ENCODE peak calls at places on chromosomes 13 and 19, in four cellular contexts. G is activated B cell treated with CpG ODN at 0.5 μM for 24 hours, L is neural progenitor cell, Y is cardiac muscle cell. F is an unnamed sample.

GRCh38 chr19:30373593-30373992 is 1.4 kb downstream of the ZNF536 start:
- DNase-seq in G (no peak), L (peak; percentile 74), Y (no peak), F (no peak)

GRCh38 chr13:39054112-39054511 is 15.9 kb downstream of the NHLRC3 start:
- DNase-seq in L (no peak), G (no peak), Y (no peak), F (no peak)

GRCh38 chr13:50574731-50575130 is 268.8 kb downstream of the DLEU7 start:
- DNase-seq in L (no peak), Y (no peak), G (no peak), F (no peak)

GRCh38 chr13:79647518-79647917 is 166.6 kb downstream of the NDFIP2 start:
- DNase-seq in Y (no peak), G (no peak), L (no peak), F (no peak)

GRCh38 chr13:100983111-100983510 is 308.5 kb upstream of the TMTC4 start:
- DNase-seq in G (no peak), L (no peak), Y (no peak), F (no peak)

GRCh38 chr13:113283904-113284303 is 13.1 kb upstream of the LAMP1 start:
- DNase-seq in G (no peak), Y (no peak), L (no peak), F (no peak)

GRCh38 chr13:60164490-60164889 is 762 bp upstream of the DIAPH3 start:
- DNase-seq in G (no peak), Y (no peak), L (peak; percentile 19), F (no peak)

GRCh38 chr13:102295316-102296048 is 106.4 kb downstream of the FGF14 start:
- DNase-seq in G (no peak), Y (no peak), L (no peak), F (no peak)

GRCh38 chr19:38617764-38618589 is at the start of gene MAP4K1:
- DNase-seq in L (peak; percentile 20), G (peak; percentile 90), Y (no peak), F (no peak)

GRCh38 chr19:45156231-45156630 is 4.6 kb downstream of the NKPD1 start:
- DNase-seq in G (no peak), L (peak; percentile 70), Y (no peak), F (no peak)

GRCh38 chr19:50492303-50493052 is 15.8 kb upstream of the GARIN5A start:
- DNase-seq in L (peak; percentile 24), G (no peak), Y (peak; percentile 38), F (no peak)

GRCh38 chr19:50434525-50434924 is 1.8 kb downstream of the MYBPC2 start:
- DNase-seq in G (peak; percentile 68), Y (no peak), L (peak; percentile 38), F (no peak)

GRCh38 chr19:12544401-12544876 is 6.8 kb downstream of the ZNF564 start:
- DNase-seq in G (no peak), L (no peak), Y (no peak), F (no peak)

GRCh38 chr13:39196957-39197644 is 158.8 kb downstream of the NHLRC3 start:
- DNase-seq in G (no peak), L (no peak), Y (no peak), F (no peak)

GRCh38 chr13:75947448-75947847 is 311.3 kb downstream of the LMO7 start:
- DNase-seq in G (no peak), L (no peak), Y (no peak), F (no peak)

GRCh38 chr19:17937371-17937900 is 4.6 kb downstream of the CCDC124 start:
- DNase-seq in G (no peak), Y (no peak), L (no peak), F (no peak)

GRCh38 chr13:99959538-99960230 is 11.9 kb downstream of the ZIC5 start:
- DNase-seq in G (no peak), Y (peak; percentile 9), L (peak; percentile 68), F (no peak)

GRCh38 chr19:49347835-49348234 is 12.6 kb downstream of the CD37 start:
- DNase-seq in Y (peak; percentile 55), G (no peak), L (peak; percentile 72), F (no peak)

GRCh38 chr13:103187621-103188020 is 121.4 kb upstream of the SLC10A2 start:
- DNase-seq in Y (peak; percentile 88), L (no peak), G (no peak), F (no peak)

GRCh38 chr13:73069206-73069815 is 10.5 kb downstream of the KLF5 start:
- DNase-seq in G (no peak), Y (no peak), L (no peak), F (no peak)

GRCh38 chr13:78497702-78498319 is 105.5 kb downstream of the POU4F1 start:
- DNase-seq in L (no peak), Y (no peak), G (no peak), F (no peak)

GRCh38 chr19:9863759-9864158 is 28.6 kb downstream of the PIN1 start:
- DNase-seq in L (no peak), G (no peak), Y (no peak), F (no peak)

GRCh38 chr19:53916004-53916403 is 6.9 kb downstream of the CACNG7 start:
- DNase-seq in G (no peak), Y (no peak), L (no peak), F (no peak)

GRCh38 chr13:111860161-111860560 is 206.8 kb upstream of the SOX1 start:
- DNase-seq in G (no peak), L (no peak), Y (peak; percentile 56), F (no peak)

GRCh38 chr13:37074703-37075102 is 15.2 kb upstream of the SUPT20H start:
- DNase-seq in L (peak; percentile 24), G (no peak), Y (peak; percentile 9), F (no peak)
- TF ChIP-seq CTCF in L (peak; percentile 57), G (no peak), Y (peak; percentile 35), F (peak; percentile 65)

GRCh38 chr19:46890423-46891170 is 29.8 kb downstream of the ARHGAP35 start:
- DNase-seq in L (no peak), G (no peak), Y (no peak), F (no peak)
- TF ChIP-seq CTCF in L (no peak), G (no peak), Y (no peak), F (no peak)

GRCh38 chr13:30617315-30618185 is at the start of gene USPL1:
- DNase-seq in G (peak; percentile 98), L (peak; percentile 99), Y (peak; percentile 98), F (peak; percentile 98)
- TF ChIP-seq CTCF in G (no peak), L (peak; percentile 36), Y (no peak), F (peak; percentile 67)

DNA sequence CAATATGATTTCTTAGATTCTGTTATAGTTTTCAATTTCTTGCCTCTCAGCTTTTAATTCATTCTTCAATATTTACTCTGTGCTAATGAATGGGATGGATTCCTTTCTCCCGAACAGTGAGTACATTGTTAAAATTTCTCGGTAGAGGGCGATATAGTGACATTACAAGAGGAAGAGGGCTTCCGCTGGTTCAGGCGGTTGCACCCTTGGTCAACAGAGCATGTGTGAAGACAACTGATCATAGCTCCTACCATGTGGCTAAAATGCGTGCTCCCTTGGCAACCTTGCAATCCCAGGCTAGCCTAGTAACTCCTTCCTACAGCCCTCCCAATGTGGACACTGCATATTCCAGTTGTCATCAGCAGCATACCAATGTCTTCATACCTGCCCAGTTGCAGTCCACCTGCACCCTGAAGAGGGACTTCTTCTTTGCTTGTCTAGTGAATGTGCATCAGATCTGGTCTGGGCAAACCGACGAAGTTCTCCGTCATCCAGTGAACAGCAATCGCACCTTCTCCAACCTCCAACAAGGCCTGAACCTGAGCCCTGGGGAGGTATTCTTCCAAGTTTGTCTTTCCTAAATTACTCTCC is 653.0 kb upstream of the GPC6 start:
- DNase-seq in L (peak; percentile 76), Y (peak; percentile 78), G (no peak), F (no peak)
- TF ChIP-seq CTCF in L (peak; percentile 70), Y (peak; percentile 46), G (no peak), F (peak; percentile 70)

GRCh38 chr19:29278716-29279115 is 65.8 kb upstream of the UQCRFS1 start:
- DNase-seq in L (no peak), Y (peak; percentile 19), G (no peak), F (no peak)
- TF ChIP-seq CTCF in L (no peak), Y (no peak), G (no peak), F (no peak)